ENCODE peak calls at places on chromosomes 16 and 17, in nine cellular contexts. L, M, P, I, O, T, A, D and B are unnamed samples.

GRCh38 chr16:61862756-61863155 is 173.5 kb downstream of the CDH8 start:
- DNase-seq in A (no peak), T (no peak), M (no peak), L (no peak), I (no peak), O (no peak), P (no peak), D (no peak), B (no peak)

GRCh38 chr17:50631195-50631907 is 3.3 kb upstream of the ABCC3 start:
- DNase-seq in L (no peak), I (no peak), O (no peak), M (no peak), D (no peak), P (no peak), A (no peak), T (no peak), B (no peak)

GRCh38 chr17:79557724-79558572 is 52.9 kb downstream of the RBFOX3 start:
- DNase-seq in T (no peak), D (no peak), A (no peak), P (no peak), I (no peak), O (no peak), M (no peak), L (no peak), B (no peak)

GRCh38 chr16:10126686-10127085 is 55.5 kb downstream of the GRIN2A start:
- DNase-seq in M (no peak), D (no peak), A (no peak), I (no peak), P (no peak), L (no peak), O (no peak), T (no peak), B (no peak)

GRCh38 chr17:40516581-40517285 is 15.3 kb upstream of the TNS4 start:
- DNase-seq in T (no peak), A (peak), P (no peak), L (peak), D (no peak), M (no peak), O (no peak), I (no peak), B (peak)

GRCh38 chr17:9484789-9485188 is 90.8 kb downstream of the STX8 start:
- DNase-seq in M (no peak), I (no peak), A (no peak), D (no peak), T (no peak), O (no peak), L (no peak), P (no peak), B (no peak)

GRCh38 chr17:17682737-17683675 is 1.7 kb downstream of the RAI1 start:
- DNase-seq in M (peak), D (peak), L (peak), P (peak), T (no peak), A (peak), O (peak), I (peak), B (no peak)

GRCh38 chr17:70355185-70355584 is 185.9 kb downstream of the KCNJ2 start:
- DNase-seq in T (no peak), A (no peak), O (no peak), M (no peak), L (no peak), I (no peak), D (no peak), P (no peak), B (no peak)

GRCh38 chr17:66185842-66186241 is 6.1 kb downstream of the CEP112 start:
- DNase-seq in L (no peak), P (no peak), O (no peak), T (no peak), I (no peak), D (no peak), M (no peak), A (no peak), B (no peak)

GRCh38 chr16:50183316-50183715 is 30.2 kb downstream of the TENT4B start:
- DNase-seq in D (no peak), L (no peak), A (no peak), I (peak), T (no peak), M (no peak), O (peak), P (no peak), B (no peak)

GRCh38 chr16:48041861-48042435 is 113.8 kb downstream of the ABCC12 start:
- DNase-seq in I (no peak), O (no peak), P (no peak), D (no peak), L (peak), A (peak), M (no peak), T (no peak), B (no peak)

GRCh38 chr16:86345521-86345920 is 164.8 kb upstream of the FOXF1 start:
- DNase-seq in M (no peak), D (no peak), T (no peak), L (no peak), A (no peak), P (no peak), I (no peak), O (no peak), B (no peak)

GRCh38 chr16:27729516-27730304 is 179.8 kb downstream of the KATNIP start:
- DNase-seq in T (no peak), P (no peak), D (no peak), A (no peak), L (no peak), I (peak), M (no peak), O (peak), B (no peak)

GRCh38 chr17:49104511-49105074 is 28.0 kb upstream of the B4GALNT2 start:
- DNase-seq in I (no peak), T (no peak), L (no peak), O (no peak), D (no peak), A (no peak), P (no peak), M (no peak), B (no peak)

DNA sequence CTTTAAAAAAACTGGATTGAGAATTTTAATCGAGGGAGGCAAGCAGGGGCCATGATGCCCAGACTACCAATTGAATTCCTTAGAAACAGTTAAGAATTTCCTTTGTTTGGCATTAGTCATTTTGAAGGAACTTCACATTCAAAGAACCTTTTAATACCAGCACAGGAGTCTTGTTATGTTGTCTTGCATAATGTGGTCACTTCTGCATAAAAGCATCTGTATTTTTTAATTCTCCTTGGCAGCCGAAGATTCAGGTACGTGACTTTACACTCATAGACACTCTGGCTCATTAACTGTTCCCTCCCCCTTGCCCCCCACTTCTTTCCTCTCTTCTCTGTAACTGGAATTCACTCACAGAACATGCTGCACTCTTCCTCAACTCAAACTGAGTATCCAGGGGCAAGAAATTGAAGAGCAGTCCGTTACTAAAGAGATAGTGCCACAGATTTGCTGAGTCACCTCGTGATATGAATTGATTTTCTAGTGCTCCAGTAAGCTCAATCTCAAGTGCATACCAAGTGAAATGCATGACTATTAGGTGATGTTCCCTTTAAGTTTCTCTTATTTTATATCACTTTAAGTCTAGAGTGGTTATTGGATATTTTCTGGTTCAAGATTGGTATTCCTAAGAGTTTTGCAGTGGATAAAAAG is 572.2 kb upstream of the SOX9 start:
- DNase-seq in A (no peak), I (no peak), T (no peak), M (no peak), P (no peak), O (no peak), D (no peak), L (no peak), B (no peak)
- H3K4me3 ChIP-seq in A (no peak), I (no peak), T (no peak), M (no peak), P (no peak), O (no peak), D (no peak), L (no peak), B (no peak)

GRCh38 chr17:74738051-74738996 is 1.3 kb downstream of the RAB37 start:
- DNase-seq in P (peak), O (no peak), D (no peak), T (no peak), L (no peak), M (peak), A (peak), I (no peak), B (no peak)
- TF ChIP-seq POLR2A in P (no peak), O (no peak), D (no peak), T (no peak), L (no peak), M (no peak), A (no peak), I (no peak), B (no peak)

GRCh38 chr17:37067555-37068111 is 118.9 kb downstream of the AATF start:
- DNase-seq in A (peak), O (peak), D (peak), L (peak), M (no peak), T (peak), I (peak), P (no peak), B (no peak)
- H3K4me3 ChIP-seq in A (no peak), O (no peak), D (no peak), L (no peak), M (no peak), T (peak), I (no peak), P (no peak), B (no peak)

DNA sequence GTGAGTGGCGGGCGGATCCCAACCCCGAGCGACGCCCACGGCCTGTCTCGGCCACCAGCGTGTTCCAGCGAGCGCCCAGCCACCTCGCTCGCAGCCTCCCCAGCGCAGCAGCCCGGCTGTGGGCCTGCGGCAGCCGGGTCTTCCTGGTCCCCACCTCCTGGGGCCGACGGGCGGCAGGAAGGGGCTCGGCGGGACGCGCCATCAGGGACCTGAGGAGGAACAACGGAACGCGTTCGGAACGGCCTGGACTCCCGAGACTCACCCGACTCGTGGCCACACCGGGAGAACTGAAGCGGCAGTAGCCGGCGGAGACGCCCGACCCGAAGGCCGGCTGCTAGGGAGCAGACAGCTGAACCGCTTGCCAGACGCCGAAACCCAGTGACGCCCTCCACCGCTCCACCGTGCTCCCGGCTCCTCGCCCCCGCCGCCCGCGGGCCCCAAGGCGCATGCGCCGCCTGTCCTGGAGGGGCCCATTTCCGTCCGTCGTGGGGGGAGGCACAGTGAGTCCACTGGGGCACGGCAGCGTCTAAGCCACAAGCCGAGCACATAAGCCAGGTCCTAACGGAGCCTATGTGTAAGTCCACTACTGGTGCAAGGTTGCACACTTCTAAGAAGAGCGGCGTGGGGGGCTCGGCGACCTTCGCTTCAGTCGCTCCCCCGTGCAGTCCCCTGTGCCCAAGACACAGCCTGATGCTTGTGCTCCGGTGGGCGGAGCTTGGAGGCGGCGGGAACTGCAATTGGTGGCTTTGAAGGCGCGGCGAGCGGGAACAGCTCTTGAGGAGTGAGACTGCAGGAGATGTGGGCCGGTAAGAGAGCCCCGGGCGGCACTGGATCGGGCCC is at the start of the genes CENPN and CMC2:
- DNase-seq in O (peak), M (peak), D (peak), T (peak), P (peak), L (peak), A (peak), I (peak), B (peak)
- TF ChIP-seq POLR2A in O (peak), M (peak), D (peak), T (peak), P (peak), L (peak), A (peak), I (no peak), B (peak)

DNA sequence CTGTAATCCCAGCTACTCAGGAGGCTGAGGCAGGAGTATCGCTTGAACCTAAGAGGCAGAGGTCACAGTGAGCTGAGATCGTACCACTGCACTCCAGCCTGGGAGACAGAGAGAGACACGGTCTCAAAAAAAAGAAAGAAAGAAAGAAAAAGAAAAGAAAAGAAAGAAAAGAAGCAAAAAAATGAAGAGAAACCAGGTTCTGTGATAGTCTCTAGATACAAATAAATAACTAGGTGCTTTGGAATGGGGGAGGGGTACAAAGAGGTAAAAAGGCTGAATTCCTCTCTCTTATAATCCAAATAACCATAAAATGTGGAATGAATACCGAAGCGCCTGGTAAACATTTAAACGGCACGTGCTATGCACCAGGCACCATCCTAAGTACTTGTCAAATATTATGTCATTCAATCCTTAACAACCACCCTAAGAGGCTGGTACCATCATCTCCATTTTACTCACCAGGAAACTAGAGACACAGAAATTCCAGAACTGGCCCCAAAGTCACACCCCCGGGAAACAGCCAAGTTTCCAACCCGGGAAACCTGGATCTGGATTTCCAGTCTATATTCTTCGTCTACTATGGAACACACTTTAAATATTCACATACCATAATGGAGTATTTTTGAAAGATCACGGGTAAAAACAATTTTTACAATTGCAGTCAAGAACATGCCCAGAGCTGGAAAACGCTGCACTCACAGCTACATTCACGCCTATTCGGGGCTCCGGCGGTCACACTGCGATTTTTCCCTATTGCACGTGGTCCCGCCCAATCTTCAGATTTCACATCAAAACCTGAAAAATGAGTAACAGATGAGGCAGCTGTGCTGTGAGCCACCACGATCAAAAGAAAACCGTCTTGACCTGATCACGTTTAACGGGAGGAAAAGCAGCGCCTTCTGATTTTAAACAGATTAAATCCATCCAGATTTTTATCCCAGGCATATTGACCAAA is 10.5 kb downstream of the NXN start:
- DNase-seq in L (no peak), T (no peak), D (no peak), O (no peak), M (no peak), A (no peak), P (no peak), I (no peak), B (no peak)
- H3K4me3 ChIP-seq in L (no peak), T (no peak), D (peak), O (no peak), M (no peak), A (no peak), P (peak), I (no peak), B (no peak)

DNA sequence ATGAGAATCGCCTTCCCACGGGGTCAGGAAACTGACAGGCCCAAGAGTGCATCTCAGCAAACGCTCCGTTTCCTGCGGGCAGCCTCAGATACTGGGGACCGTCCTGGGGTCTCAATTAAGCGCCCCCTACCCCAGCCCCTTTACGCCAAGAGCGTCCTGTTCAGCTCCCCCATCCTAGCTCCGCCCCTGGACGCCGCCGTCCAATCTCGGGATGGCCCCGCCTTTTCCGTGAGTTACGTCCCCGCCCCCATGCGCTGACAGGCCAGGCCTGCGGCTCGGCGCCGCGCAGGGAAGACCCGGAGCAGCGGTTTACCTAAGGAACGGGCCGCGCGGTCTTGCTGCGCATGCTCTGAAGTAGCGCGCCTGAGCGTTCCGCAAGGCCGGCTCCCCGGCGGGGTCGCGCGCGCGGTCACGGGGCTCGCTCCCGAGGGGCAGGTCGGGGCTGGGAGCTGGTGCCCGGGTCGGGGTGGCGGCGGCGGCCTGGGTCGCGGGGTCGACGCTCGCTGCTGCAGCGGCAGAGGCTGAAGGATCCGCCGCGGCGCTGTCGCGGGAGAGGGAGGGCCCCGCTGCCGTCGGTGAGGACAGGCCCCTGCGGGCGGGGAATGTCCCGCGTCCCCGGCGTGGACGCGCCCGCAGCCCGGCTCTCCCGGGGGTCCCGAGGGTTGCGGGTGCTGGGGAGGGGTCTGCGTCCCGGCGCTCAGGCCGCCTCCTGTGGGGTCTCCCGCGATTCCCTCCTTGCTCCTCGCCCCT is at the start of gene FLYWCH1:
- DNase-seq in A (peak), L (peak), P (peak), O (peak), I (peak), T (peak), M (peak), D (peak), B (peak)
- TF ChIP-seq POLR2A in A (peak), L (peak), P (peak), O (peak), I (no peak), T (no peak), M (peak), D (peak), B (peak)

GRCh38 chr16:997440-998051 is 16.0 kb downstream of the SOX8 start:
- DNase-seq in I (peak), A (peak), P (no peak), M (peak), D (peak), T (peak), O (peak), L (no peak), B (no peak)
- H3K4me3 ChIP-seq in I (peak), A (peak), P (no peak), M (peak), D (no peak), T (peak), O (no peak), L (no peak), B (peak)